ENCODE peak calls at places on chromosomes 5 and 9, in seven cellular contexts. K is PC-3, P is RWPE1, H is HCT116, I is mucosa of gallbladder, Z is COR-L47, O is memory B cell. B is an unnamed sample.

GRCh38 chr5:130555429-130555828 is 609.6 kb downstream of the HINT1 start:
- DNase-seq in K (no peak), P (no peak), H (no peak), I (no peak), Z (no peak), O (no peak), B (no peak)

GRCh38 chr9:16986441-16987387 is 116.2 kb upstream of the BNC2 start:
- DNase-seq in K (no peak), P (no peak), H (no peak), I (no peak), Z (no peak), O (no peak), B (no peak)

GRCh38 chr5:1883120-1883924 is 597 bp upstream of the IRX4 start:
- DNase-seq in K (peak), P (peak), H (no peak), I (no peak), Z (no peak), O (no peak), B (no peak)

GRCh38 chr9:72791436-72791835 is 161.4 kb downstream of the ALDH1A1 start:
- DNase-seq in K (no peak), P (no peak), H (no peak), I (no peak), Z (no peak), O (no peak), B (no peak)

GRCh38 chr5:2134543-2135299 is 252.0 kb upstream of the IRX4 start:
- DNase-seq in K (peak), P (no peak), H (no peak), I (no peak), Z (no peak), O (no peak), B (no peak)

GRCh38 chr5:1983401-1983800 is 100.7 kb upstream of the IRX4 start:
- DNase-seq in K (no peak), P (no peak), H (no peak), I (peak), Z (no peak), O (no peak), B (no peak)

GRCh38 chr5:164359260-164359930 is 854.0 kb downstream of the MAT2B start:
- DNase-seq in K (no peak), P (no peak), H (no peak), I (no peak), Z (no peak), O (no peak), B (no peak)

GRCh38 chr9:75190762-75191161 is 102.4 kb downstream of the OSTF1 start:
- DNase-seq in K (no peak), P (no peak), H (no peak), I (no peak), Z (no peak), O (no peak), B (no peak)

GRCh38 chr5:59038169-59039002 is 455.5 kb downstream of the RAB3C start:
- DNase-seq in K (no peak), P (no peak), H (no peak), I (no peak), Z (no peak), O (no peak), B (no peak)

GRCh38 chr5:179883163-179883562 is 24.5 kb downstream of the TBC1D9B start:
- DNase-seq in K (no peak), P (no peak), H (no peak), I (no peak), Z (no peak), O (no peak), B (peak)

B was measured in ACHN.